ENCODE peak calls at places on chromosome 16, in nine cellular contexts. Z is bronchial epithelial cell; P is psoas muscle; X is GM10248; M is Calu3; Q is CD4-positive, alpha-beta T cell; N is progenitor cell of endocrine pancreas; F is neural crest cell; A is CD8-positive, alpha-beta T cell. T is an unnamed sample.

GRCh38 chr16:81291117-81291516 is 23.6 kb upstream of the GAN start:
- DNase-seq in Z (no peak), P (no peak), X (no peak), M (no peak), Q (no peak), N (no peak), F (no peak), A (no peak), T (no peak)

GRCh38 chr16:80375513-80375912 is 165.3 kb upstream of the DYNLRB2 start:
- DNase-seq in Z (no peak), P (no peak), X (no peak), M (no peak), Q (no peak), N (no peak), F (no peak), A (no peak), T (no peak)

GRCh38 chr16:30031477-30031918 is 427 bp upstream of the TLCD3B start:
- DNase-seq in Z (no peak), P (no peak), X (no peak), M (no peak), Q (no peak), N (no peak), F (no peak), A (no peak), T (no peak)

GRCh38 chr16:47599512-47599911 is 138.4 kb downstream of the PHKB start:
- DNase-seq in Z (no peak), P (no peak), X (peak; percentile 32), M (no peak), Q (no peak), N (no peak), F (no peak), A (no peak), T (no peak)

GRCh38 chr16:4679156-4679853 is 14.1 kb upstream of the NUDT16L1 start:
- DNase-seq in Z (no peak), P (peak; percentile 64), X (no peak), M (peak; percentile 75), Q (no peak), N (no peak), F (no peak), A (no peak), T (no peak)

GRCh38 chr16:19001788-19002187 is 18.1 kb downstream of the TMC7 start:
- DNase-seq in Z (peak; percentile 85), P (no peak), X (no peak), M (no peak), Q (no peak), N (no peak), F (no peak), A (no peak), T (no peak)

GRCh38 chr16:54193656-54194007 is 93.0 kb downstream of the IRX3 start:
- DNase-seq in Z (peak; percentile 61), P (peak; percentile 89), X (peak; percentile 75), M (peak; percentile 59), Q (peak; percentile 5), N (peak; percentile 68), F (peak; percentile 82), A (peak; percentile 14), T (peak; percentile 39)

GRCh38 chr16:86522639-86523038 is 12.3 kb downstream of the FOXF1 start:
- DNase-seq in Z (no peak), P (peak; percentile 39), X (no peak), M (no peak), Q (no peak), N (no peak), F (no peak), A (no peak), T (no peak)

GRCh38 chr16:87702325-87702811 is 63.4 kb downstream of the KLHDC4 start:
- DNase-seq in Z (no peak), P (no peak), X (peak; percentile 85), M (no peak), Q (peak; percentile 30), N (no peak), F (peak; percentile 31), A (peak; percentile 42), T (no peak)

GRCh38 chr16:28313587-28313986 is 21.3 kb downstream of the SBK1 start:
- DNase-seq in Z (no peak), P (peak; percentile 26), X (no peak), M (no peak), Q (no peak), N (no peak), F (no peak), A (no peak), T (no peak)

GRCh38 chr16:31487720-31488629 is 5.1 kb downstream of the SLC5A2 start:
- DNase-seq in Z (peak; percentile 59), P (peak; percentile 64), X (peak; percentile 80), M (peak; percentile 79), Q (peak; percentile 81), N (peak; percentile 30), F (no peak), A (peak; percentile 77), T (peak; percentile 95)

GRCh38 chr16:48852955-48853354 is 243.0 kb upstream of the N4BP1 start:
- DNase-seq in Z (no peak), P (no peak), X (no peak), M (no peak), Q (no peak), N (no peak), F (no peak), A (no peak), T (no peak)

GRCh38 chr16:55501549-55502322 is 7.1 kb upstream of the LPCAT2 start:
- DNase-seq in Z (peak; percentile 45), P (no peak), X (peak; percentile 12), M (peak; percentile 33), Q (no peak), N (no peak), F (no peak), A (no peak), T (no peak)
- TF ChIP-seq CTCF in Z (peak; percentile 28), P (no peak), X (no peak), M (no peak), Q (no peak), N (peak; percentile 23), F (peak; percentile 36), A (no peak), T (no peak)

GRCh38 chr16:65185379-65185778 is 63.5 kb upstream of the CDH11 start:
- DNase-seq in Z (no peak), P (no peak), X (no peak), M (no peak), Q (no peak), N (no peak), F (no peak), A (no peak), T (no peak)

GRCh38 chr16:65178151-65178550 is 56.3 kb upstream of the CDH11 start:
- DNase-seq in Z (peak; percentile 44), P (no peak), X (no peak), M (no peak), Q (no peak), N (no peak), F (no peak), A (no peak), T (no peak)

GRCh38 chr16:65176603-65177002 is 54.7 kb upstream of the CDH11 start:
- DNase-seq in Z (no peak), P (no peak), X (no peak), M (no peak), Q (no peak), N (no peak), F (no peak), A (no peak), T (no peak)

DNA sequence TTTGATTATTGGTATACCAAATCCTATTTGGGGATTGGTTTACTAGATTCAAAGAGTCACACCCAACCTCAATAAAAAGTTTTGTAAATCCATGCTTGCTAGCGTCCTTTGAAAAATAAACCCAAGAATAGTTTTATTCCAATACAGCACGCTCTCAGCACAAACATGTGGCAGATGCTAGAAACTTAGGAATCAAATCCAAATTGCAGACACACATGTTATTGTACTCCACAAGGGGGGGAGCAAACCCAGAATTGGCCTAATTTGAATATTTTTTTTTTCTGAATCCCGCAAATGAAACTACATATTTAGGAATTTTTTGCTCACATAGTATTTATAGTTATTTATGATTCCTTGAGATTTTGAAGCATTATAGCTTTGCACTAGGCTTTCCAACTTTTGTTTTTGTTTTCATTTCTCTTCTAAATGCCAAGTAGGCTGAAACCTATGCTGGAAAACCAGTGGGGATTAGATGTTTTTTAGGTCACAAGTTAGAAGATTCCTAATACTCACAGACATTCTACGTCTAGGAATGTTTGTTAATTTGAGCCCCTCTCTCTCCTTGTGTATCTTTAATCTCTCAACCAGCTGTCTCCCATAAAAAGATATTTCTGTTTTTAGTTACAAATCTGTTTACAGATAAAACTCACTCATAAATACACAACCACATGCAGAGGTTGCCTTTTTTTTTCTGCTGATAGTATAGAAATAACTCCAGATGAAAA is 59.3 kb upstream of the CDH11 start:
- DNase-seq in Z (no peak), P (no peak), X (no peak), M (no peak), Q (no peak), N (no peak), F (no peak), A (no peak), T (no peak)
- TF ChIP-seq CTCF in Z (no peak), P (no peak), X (no peak), M (no peak), Q (no peak), N (no peak), F (no peak), A (no peak), T (no peak)

GRCh38 chr16:85334718-85335583 is 222.7 kb upstream of the CIBAR2 start:
- DNase-seq in Z (peak; percentile 15), P (no peak), X (no peak), M (peak; percentile 39), Q (peak; percentile 12), N (peak; percentile 51), F (peak; percentile 21), A (peak; percentile 29), T (no peak)
- TF ChIP-seq CTCF in Z (no peak), P (no peak), X (no peak), M (no peak), Q (no peak), N (peak; percentile 26), F (peak; percentile 31), A (no peak), T (no peak)

GRCh38 chr16:51402785-51403184 is 251.7 kb upstream of the SALL1 start:
- DNase-seq in Z (no peak), P (no peak), X (no peak), M (no peak), Q (no peak), N (no peak), F (no peak), A (no peak), T (no peak)

GRCh38 chr16:51404386-51404785 is 253.3 kb upstream of the SALL1 start:
- DNase-seq in Z (peak; percentile 21), P (no peak), X (no peak), M (peak; percentile 36), Q (no peak), N (no peak), F (no peak), A (no peak), T (no peak)

GRCh38 chr16:51399908-51400670 is 249.0 kb upstream of the SALL1 start:
- DNase-seq in Z (no peak), P (no peak), X (no peak), M (no peak), Q (no peak), N (no peak), F (no peak), A (no peak), T (no peak)

GRCh38 chr16:51401673-51402072 is 250.6 kb upstream of the SALL1 start:
- DNase-seq in Z (no peak), P (no peak), X (no peak), M (no peak), Q (no peak), N (no peak), F (no peak), A (no peak), T (no peak)

DNA sequence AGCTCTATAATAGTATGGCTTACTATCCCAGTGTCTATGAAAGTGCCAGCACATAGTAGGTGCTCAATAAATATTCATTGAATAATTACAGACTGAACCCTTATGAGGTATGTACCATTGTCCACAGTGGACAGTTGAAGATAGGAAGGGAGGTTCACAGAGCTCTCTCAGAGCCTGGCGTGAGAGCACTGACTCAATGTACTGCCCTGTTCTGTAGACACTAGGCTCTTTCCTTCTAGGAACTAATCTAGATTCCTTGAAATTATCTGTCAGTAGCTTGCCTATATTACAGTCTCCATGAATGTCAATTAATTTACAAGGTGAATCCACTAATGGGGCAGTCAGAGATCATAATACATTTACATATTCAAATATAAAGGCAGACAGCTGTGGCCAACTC is 251.2 kb upstream of the SALL1 start:
- DNase-seq in Z (no peak), P (no peak), X (no peak), M (no peak), Q (no peak), N (no peak), F (no peak), A (no peak), T (no peak)
- TF ChIP-seq CTCF in Z (no peak), P (no peak), X (no peak), M (no peak), Q (no peak), N (no peak), F (no peak), A (no peak), T (no peak)

T was measured in D721Med.